ENCODE peak calls at places on chromosomes 11 and 22, in six cellular contexts. H, N, J, E, F and T are unnamed samples.

GRCh38 chr11:85182437-85183109 is 444.6 kb downstream of the DLG2 start:
- DNase-seq in H (peak), F (no peak), J (peak), N (no peak), E (no peak), T (peak)

GRCh38 chr11:102666331-102666957 is 39.1 kb downstream of the MMP27 start:
- DNase-seq in H (peak), E (no peak), F (no peak), N (no peak), J (peak), T (peak)

GRCh38 chr22:33776491-33776890 is 143.8 kb downstream of the LARGE1 start:
- DNase-seq in H (no peak), F (no peak), J (no peak), E (no peak), N (no peak), T (no peak)

GRCh38 chr11:121117753-121118152 is 16.7 kb downstream of the TECTA start:
- DNase-seq in H (peak), J (no peak), F (no peak), E (no peak), N (no peak), T (no peak)

GRCh38 chr11:34150494-34151151 is 45.2 kb downstream of the NAT10 start:
- DNase-seq in E (no peak), F (no peak), J (no peak), H (no peak), N (no peak), T (no peak)

GRCh38 chr11:1128333-1129142 is 29.2 kb upstream of the MUC5AC start:
- DNase-seq in F (peak), J (no peak), H (no peak), E (no peak), N (no peak), T (no peak)

GRCh38 chr22:41417622-41418390 is 28.8 kb downstream of the TOB2 start:
- DNase-seq in H (peak), F (no peak), J (peak), N (peak), E (peak), T (peak)

GRCh38 chr11:10314199-10315072 is 9.6 kb downstream of the ADM start:
- DNase-seq in N (no peak), E (no peak), H (peak), F (no peak), J (peak), T (peak)

GRCh38 chr22:43226368-43226979 is 39.5 kb upstream of the TTLL12 start:
- DNase-seq in E (no peak), J (peak), N (no peak), F (no peak), H (no peak), T (no peak)

GRCh38 chr11:98155696-98156095 is 865.1 kb upstream of the CNTN5 start:
- DNase-seq in N (no peak), F (no peak), J (no peak), H (no peak), E (no peak), T (no peak)